ENCODE peak calls at places on chromosome 1, in eight cellular contexts. Y, K, Q, W, I, P, A and H are unnamed samples.

GRCh38 chr1:205451202-205451601 is 4.6 kb downstream of the BLACAT1 start:
- DNase-seq in I (no peak), W (no peak), K (no peak), P (no peak), Y (no peak), A (no peak), Q (no peak), H (no peak)

GRCh38 chr1:219773775-219774174 is 154.6 kb downstream of the SLC30A10 start:
- DNase-seq in I (no peak), Y (no peak), P (no peak), W (no peak), K (no peak), A (no peak), Q (no peak), H (no peak)

GRCh38 chr1:67880056-67880601 is 46.9 kb upstream of the GNG12 start:
- DNase-seq in I (peak), Y (peak), Q (no peak), W (no peak), K (peak), A (peak), P (no peak), H (peak)

GRCh38 chr1:101448018-101448417 is 211.2 kb downstream of the S1PR1 start:
- DNase-seq in Y (no peak), W (no peak), A (no peak), I (no peak), P (no peak), K (no peak), Q (no peak), H (no peak)

GRCh38 chr1:50774759-50775351 is 185.2 kb downstream of the FAF1 start:
- DNase-seq in K (peak), Q (no peak), I (peak), Y (peak), W (no peak), A (peak), P (no peak), H (peak)

GRCh38 chr1:58090640-58091039 is 455.9 kb downstream of the OMA1 start:
- DNase-seq in K (no peak), Y (no peak), A (no peak), P (no peak), Q (no peak), I (no peak), W (no peak), H (no peak)

GRCh38 chr1:51255331-51255730 is 19.3 kb downstream of the RNF11 start:
- DNase-seq in I (no peak), W (no peak), Q (no peak), P (no peak), Y (peak), A (no peak), K (no peak), H (no peak)

GRCh38 chr1:18452550-18452949 is 28.2 kb upstream of the KLHDC7A start:
- DNase-seq in P (no peak), A (no peak), Q (no peak), W (no peak), I (no peak), K (no peak), Y (peak), H (no peak)

GRCh38 chr1:15173863-15174614 is 20.5 kb downstream of the TMEM51 start:
- DNase-seq in P (no peak), W (no peak), Y (no peak), K (no peak), A (no peak), Q (no peak), I (no peak), H (no peak)

GRCh38 chr1:42939216-42939615 is 19.5 kb downstream of the SLC2A1 start:
- DNase-seq in A (no peak), P (no peak), I (no peak), W (no peak), K (no peak), Q (no peak), Y (no peak), H (no peak)

GRCh38 chr1:217270121-217270520 is 360.8 kb downstream of the GPATCH2 start:
- DNase-seq in K (no peak), I (peak), Y (no peak), A (no peak), Q (no peak), P (no peak), W (no peak), H (no peak)

GRCh38 chr1:16126738-16127515 is 28.9 kb downstream of the EPHA2 start:
- DNase-seq in A (no peak), Q (no peak), K (no peak), P (no peak), I (no peak), W (no peak), Y (no peak), H (no peak)

GRCh38 chr1:10033359-10033845 is 644 bp downstream of the UBE4B start:
- DNase-seq in I (peak), A (no peak), W (no peak), Y (peak), Q (no peak), K (peak), P (peak), H (peak)

GRCh38 chr1:181577475-181577874 is 94.2 kb downstream of the CACNA1E start:
- DNase-seq in Q (no peak), I (no peak), Y (no peak), K (no peak), P (no peak), W (no peak), A (no peak), H (no peak)

GRCh38 chr1:226606311-226607267 is 58.0 kb downstream of the STUM start:
- DNase-seq in P (no peak), W (no peak), Q (no peak), A (no peak), K (no peak), I (peak), Y (peak), H (no peak)